ENCODE peak calls at places on chromosome 22, in nine cellular contexts. R is HEK293T, G is bronchial epithelial cell, C is WERI-Rb-1, M is NAMALWA, P is B cell, V is nephron progenitor cell, Y is amniotic stem cell, L is NCI-H2171 treated with DMSO at 0.1 percent for 48 hours. B is an unnamed sample.

GRCh38 chr22:29987143-29987542 is 93.1 kb upstream of the HORMAD2 start:
- DNase-seq in P (no peak), C (no peak), G (no peak), V (no peak), R (no peak), M (no peak), L (no peak), Y (no peak), B (no peak)

GRCh38 chr22:39706406-39707150 is 136.0 kb downstream of the CACNA1I start:
- DNase-seq in G (no peak), P (no peak), Y (no peak), L (no peak), M (no peak), C (peak), V (peak), R (no peak), B (no peak)

GRCh38 chr22:47933891-47934290 is 1171.4 kb downstream of the TBC1D22A start:
- DNase-seq in P (no peak), R (no peak), C (no peak), G (no peak), Y (no peak), M (no peak), V (no peak), L (no peak), B (no peak)

GRCh38 chr22:38674888-38675287 is 6.9 kb upstream of the TOMM22 start:
- DNase-seq in C (no peak), M (no peak), P (no peak), R (no peak), G (no peak), V (no peak), L (no peak), Y (no peak), B (no peak)

GRCh38 chr22:35476341-35476740 is 64.3 kb upstream of the RASD2 start:
- DNase-seq in C (no peak), G (peak), Y (no peak), M (no peak), L (no peak), P (no peak), R (no peak), V (no peak), B (no peak)

GRCh38 chr22:49850021-49850911 is 3.4 kb upstream of the ZBED4 start:
- DNase-seq in P (peak), Y (no peak), L (no peak), G (no peak), R (no peak), C (no peak), M (no peak), V (no peak), B (no peak)

GRCh38 chr22:41636467-41636866 is 15.4 kb downstream of the XRCC6 start:
- DNase-seq in V (no peak), G (peak), C (no peak), L (no peak), R (no peak), P (no peak), M (no peak), Y (no peak), B (no peak)

GRCh38 chr22:27094633-27095308 is 437.4 kb downstream of the MIAT start:
- DNase-seq in G (no peak), M (no peak), L (no peak), Y (no peak), V (no peak), R (no peak), P (no peak), C (no peak), B (no peak)

GRCh38 chr22:27175444-27175843 is 518.1 kb downstream of the MIAT start:
- DNase-seq in P (no peak), V (no peak), G (peak), Y (no peak), L (no peak), R (no peak), C (no peak), M (no peak), B (no peak)

GRCh38 chr22:23248583-23248982 is 68.3 kb downstream of the BCR start:
- DNase-seq in L (peak), P (no peak), G (peak), Y (no peak), V (no peak), R (peak), M (no peak), C (no peak), B (no peak)

GRCh38 chr22:46737105-46737975 is 712 bp downstream of the CERK start:
- DNase-seq in C (peak), Y (no peak), L (peak), G (no peak), M (peak), V (peak), P (peak), R (peak), B (no peak)

GRCh38 chr22:17845790-17846189 is 71.5 kb upstream of the BID start:
- DNase-seq in G (no peak), M (no peak), Y (no peak), R (no peak), C (no peak), P (no peak), L (no peak), V (no peak), B (no peak)

GRCh38 chr22:42880815-42881214 is 23.7 kb upstream of the ARFGAP3 start:
- DNase-seq in R (peak), C (no peak), V (no peak), L (no peak), P (no peak), M (no peak), G (no peak), Y (no peak), B (no peak)

GRCh38 chr22:21952586-21953571 is at the start of gene PPM1F:
- DNase-seq in P (peak), M (peak), G (peak), R (peak), Y (peak), L (peak), C (peak), V (peak), B (peak)

GRCh38 chr22:44311855-44312170 is 938 bp downstream of the SHISAL1 start:
- DNase-seq in C (no peak), Y (no peak), V (no peak), L (no peak), M (no peak), G (peak), P (no peak), R (no peak), B (no peak)

GRCh38 chr22:50227588-50228215 is 17.1 kb downstream of the TUBGCP6 start:
- DNase-seq in P (no peak), R (no peak), L (no peak), V (no peak), Y (no peak), M (no peak), G (no peak), C (no peak), B (no peak)

GRCh38 chr22:37581534-37581933 is 1.6 kb upstream of the LGALS2 start:
- DNase-seq in G (no peak), Y (no peak), C (no peak), R (no peak), M (no peak), L (no peak), P (no peak), V (no peak), B (no peak)

GRCh38 chr22:50189184-50189848 is 3.6 kb downstream of the TRABD start:
- DNase-seq in M (peak), L (peak), V (peak), C (no peak), R (no peak), Y (no peak), P (no peak), G (no peak), B (no peak)

GRCh38 chr22:45768490-45768889 is 96.9 kb downstream of the ATXN10 start:
- DNase-seq in Y (no peak), R (no peak), C (no peak), M (no peak), G (no peak), V (no peak), P (no peak), L (peak), B (no peak)

GRCh38 chr22:36331306-36331911 is 56.4 kb downstream of the MYH9 start:
- DNase-seq in M (peak), R (peak), Y (peak), C (no peak), L (peak), G (peak), V (no peak), P (peak), B (peak)

GRCh38 chr22:44632823-44633478 is 69.1 kb upstream of the PRR5 start:
- DNase-seq in C (no peak), P (no peak), R (no peak), M (no peak), L (no peak), Y (no peak), V (no peak), G (no peak), B (no peak)

GRCh38 chr22:47811971-47812370 is 1049.5 kb downstream of the TBC1D22A start:
- DNase-seq in P (no peak), M (no peak), Y (no peak), L (no peak), V (no peak), C (no peak), R (no peak), G (no peak), B (no peak)

GRCh38 chr22:37752189-37753061 is 55.3 kb upstream of the GCAT start:
- DNase-seq in G (peak), C (no peak), R (no peak), M (no peak), V (no peak), L (peak), P (no peak), Y (peak), B (peak)

GRCh38 chr22:24216541-24217209 is 28.2 kb downstream of the GGT5 start:
- DNase-seq in P (no peak), V (no peak), R (no peak), L (no peak), M (no peak), C (no peak), Y (no peak), G (no peak), B (no peak)

GRCh38 chr22:49793296-49793695 is 34.4 kb downstream of the BRD1 start:
- DNase-seq in R (no peak), V (no peak), L (no peak), M (no peak), Y (no peak), G (no peak), P (no peak), C (no peak), B (no peak)

GRCh38 chr22:49514211-49514610 is 313.5 kb downstream of the BRD1 start:
- DNase-seq in R (no peak), L (no peak), Y (no peak), V (no peak), P (no peak), M (no peak), C (no peak), G (no peak), B (no peak)

GRCh38 chr22:50325444-50326224 is 1.2 kb downstream of the DENND6B start:
- DNase-seq in C (no peak), M (no peak), L (no peak), V (no peak), P (peak), Y (no peak), G (no peak), R (no peak), B (no peak)